ENCODE peak calls at places on chromosomes 11 and 22, in six cellular contexts. F is globus pallidus; P is mucosa of descending colon; A is retina; G is RPMI7951; T is CD8-positive, alpha-beta memory T cell. E is an unnamed sample.

GRCh38 chr11:488992-489391 is 18.1 kb downstream of the RNH1 start:
- DNase-seq in F (no peak), P (peak; percentile 81), A (no peak), G (no peak), T (no peak), E (no peak)

GRCh38 chr11:85823816-85824215 is 12.9 kb upstream of the SYTL2 start:
- DNase-seq in F (no peak), P (no peak), A (no peak), G (no peak), T (peak; percentile 94), E (no peak)

GRCh38 chr11:110174645-110175310 is 81.6 kb downstream of the ZC3H12C start:
- DNase-seq in F (peak; percentile 19), P (no peak), A (no peak), G (no peak), T (no peak), E (no peak)

GRCh38 chr22:49712195-49712791 is 115.4 kb downstream of the BRD1 start:
- DNase-seq in F (no peak), P (no peak), A (peak; percentile 52), G (no peak), T (no peak), E (peak; percentile 42)

GRCh38 chr11:114191893-114192292 is 104.3 kb upstream of the NNMT start:
- DNase-seq in F (no peak), P (no peak), A (no peak), G (no peak), T (no peak), E (no peak)

GRCh38 chr11:78040691-78041379 is 17.8 kb upstream of the KCTD14 start:
- DNase-seq in F (no peak), P (peak; percentile 62), A (no peak), G (no peak), T (no peak), E (no peak)

GRCh38 chr11:62544521-62545436 is 1.8 kb downstream of the AHNAK start:
- DNase-seq in F (no peak), P (peak; percentile 79), A (no peak), G (no peak), T (no peak), E (no peak)

GRCh38 chr22:42863349-42863911 is 6.4 kb upstream of the ARFGAP3 start:
- DNase-seq in F (no peak), P (no peak), A (no peak), G (peak; percentile 82), T (no peak), E (no peak)

GRCh38 chr11:36352919-36353318 is 56.8 kb downstream of the PRR5L start:
- DNase-seq in F (peak; percentile 51), P (no peak), A (no peak), G (no peak), T (peak; percentile 50), E (no peak)

GRCh38 chr11:81005595-81005994 is 1564.8 kb upstream of the TENM4 start:
- DNase-seq in F (no peak), P (no peak), A (no peak), G (peak; percentile 79), T (no peak), E (no peak)

GRCh38 chr11:111523343-111523742 is 8.8 kb downstream of the HOATZ start:
- DNase-seq in F (no peak), P (no peak), A (no peak), G (no peak), T (no peak), E (no peak)

GRCh38 chr11:74380746-74381439 is 17.3 kb downstream of the PGM2L1 start:
- DNase-seq in F (no peak), P (no peak), A (no peak), G (no peak), T (no peak), E (no peak)

GRCh38 chr22:49628351-49629023 is 199.2 kb downstream of the BRD1 start:
- DNase-seq in F (no peak), P (peak; percentile 36), A (peak; percentile 93), G (no peak), T (no peak), E (no peak)

GRCh38 chr11:1152316-1153104 is 5.2 kb upstream of the MUC5AC start:
- DNase-seq in F (no peak), P (no peak), A (no peak), G (peak; percentile 77), T (no peak), E (no peak)

GRCh38 chr22:20153945-20154344 is 3.1 kb upstream of the CCDC188 start:
- DNase-seq in F (no peak), P (no peak), A (no peak), G (no peak), T (no peak), E (no peak)

GRCh38 chr11:8839957-8840945 is 70.7 kb upstream of the AKIP1 start:
- DNase-seq in F (peak; percentile 78), P (no peak), A (peak; percentile 81), G (peak; percentile 60), T (no peak), E (peak; percentile 62)

GRCh38 chr11:15947681-15948648 is 408.4 kb downstream of the SOX6 start:
- DNase-seq in F (no peak), P (no peak), A (no peak), G (no peak), T (no peak), E (peak; percentile 35)

GRCh38 chr11:114193730-114194674 is 102.2 kb upstream of the NNMT start:
- DNase-seq in F (no peak), P (no peak), A (no peak), G (no peak), T (no peak), E (no peak)

GRCh38 chr11:84480151-84480550 is 1147.0 kb downstream of the DLG2 start:
- DNase-seq in F (no peak), P (no peak), A (no peak), G (no peak), T (no peak), E (no peak)

GRCh38 chr11:26194871-26195270 is 137.1 kb upstream of the ANO3 start:
- DNase-seq in F (no peak), P (no peak), A (no peak), G (no peak), T (no peak), E (no peak)

E was measured in pancreas.